ENCODE peak calls at places on chromosome 5, in ten cellular contexts. T is transverse colon, R is adrenal gland, P is suprapubic skin, H is ovary, I is heart left ventricle, A is body of pancreas, V is Peyer's patch, Z is gastrocnemius medialis, X is IMR-90. S is an unnamed sample.

GRCh38 chr5:53253421-53253871 is 143.9 kb upstream of the MOCS2 start:
- DNase-seq in H (no peak), Z (no peak), R (no peak), A (no peak), X (peak; percentile 93), V (no peak), P (no peak), T (no peak), I (no peak), S (no peak)

GRCh38 chr5:137370096-137370495 is 129.0 kb downstream of the SPOCK1 start:
- DNase-seq in T (no peak), H (no peak), P (no peak), X (no peak), Z (no peak), A (no peak), V (no peak), R (no peak), I (no peak), S (no peak)

GRCh38 chr5:8508196-8508595 is 639.2 kb downstream of the MTRR start:
- DNase-seq in V (no peak), P (no peak), X (peak; percentile 35), I (no peak), T (no peak), Z (no peak), H (no peak), R (no peak), A (no peak), S (no peak)

GRCh38 chr5:147441191-147441695 is 68.6 kb downstream of the DPYSL3 start:
- DNase-seq in X (no peak), A (no peak), R (no peak), T (no peak), P (no peak), H (no peak), I (no peak), Z (no peak), V (no peak), S (no peak)

GRCh38 chr5:87645241-87645640 is 232.5 kb upstream of the CCNH start:
- DNase-seq in X (no peak), A (no peak), H (no peak), P (no peak), Z (no peak), I (no peak), T (no peak), V (no peak), R (no peak), S (no peak)

GRCh38 chr5:115439042-115439441 is 105.5 kb downstream of the FEM1C start:
- DNase-seq in I (no peak), Z (no peak), V (no peak), P (no peak), T (no peak), H (no peak), R (no peak), A (no peak), X (no peak), S (no peak)

GRCh38 chr5:84036842-84037241 is 316.2 kb upstream of the HAPLN1 start:
- DNase-seq in A (no peak), R (no peak), V (no peak), T (no peak), X (no peak), H (no peak), P (no peak), I (no peak), Z (no peak), S (no peak)

GRCh38 chr5:103216697-103217096 is 41.9 kb upstream of the MACIR start:
- DNase-seq in X (no peak), A (no peak), V (no peak), Z (no peak), I (no peak), R (no peak), T (no peak), H (no peak), P (no peak), S (no peak)

GRCh38 chr5:73901455-73901854 is 275.5 kb downstream of the ARHGEF28 start:
- DNase-seq in X (no peak), R (no peak), V (no peak), T (peak; percentile 25), A (peak; percentile 23), P (no peak), H (no peak), Z (no peak), I (no peak), S (peak; percentile 68)

GRCh38 chr5:37553720-37554402 is 174.7 kb downstream of the WDR70 start:
- DNase-seq in V (no peak), Z (no peak), X (peak; percentile 76), R (no peak), I (no peak), H (no peak), T (no peak), P (no peak), A (no peak), S (no peak)

GRCh38 chr5:89735108-89735507 is 674.4 kb downstream of the CETN3 start:
- DNase-seq in P (no peak), H (no peak), V (no peak), R (no peak), Z (no peak), A (no peak), I (no peak), X (no peak), T (no peak), S (no peak)

GRCh38 chr5:58482536-58482935 is 8.7 kb upstream of the GAPT start:
- DNase-seq in H (no peak), Z (no peak), V (no peak), T (no peak), P (no peak), X (no peak), I (no peak), R (no peak), A (no peak), S (no peak)

GRCh38 chr5:58481828-58482227 is 9.4 kb upstream of the GAPT start:
- DNase-seq in I (no peak), V (no peak), Z (no peak), H (no peak), T (no peak), P (no peak), R (no peak), A (no peak), X (no peak), S (no peak)

GRCh38 chr5:58481066-58481676 is 10.1 kb upstream of the GAPT start:
- DNase-seq in T (no peak), P (no peak), A (no peak), R (no peak), Z (no peak), X (no peak), H (no peak), I (no peak), V (no peak), S (no peak)

DNA sequence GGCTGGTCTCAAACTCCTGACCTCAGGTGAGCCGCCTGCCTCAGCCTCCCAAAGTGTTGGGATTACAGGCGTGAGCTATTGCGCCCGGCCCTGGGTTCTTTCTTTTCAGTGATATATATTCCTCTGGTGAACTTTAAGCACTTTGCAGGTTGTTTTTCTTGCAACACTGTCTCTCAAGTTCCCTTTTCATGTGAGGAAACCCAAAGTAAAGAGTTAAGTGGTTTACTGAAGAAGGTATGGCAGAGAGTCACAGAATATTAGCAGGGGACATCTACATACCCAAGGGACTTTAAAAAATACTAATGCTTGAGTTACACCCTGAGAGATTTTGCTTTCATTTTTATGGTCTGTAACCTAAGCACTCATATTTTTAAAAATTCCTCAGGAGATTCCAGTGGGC is 6.7 kb upstream of the GAPT start:
- DNase-seq in I (no peak), X (no peak), T (no peak), A (no peak), H (no peak), R (no peak), P (no peak), V (no peak), Z (no peak), S (no peak)
- H3K27me3 ChIP-seq in I (no peaks in the 10 kb centered on the region), X (peaks cover 23% of the 10 kb centered on the region), T (no peaks in the 10 kb centered on the region), A (peaks cover 4% of the 10 kb centered on the region), H (no peaks in the 10 kb centered on the region), R (no peaks in the 10 kb centered on the region), P (peaks cover 3% of the 10 kb centered on the region), V (no peaks in the 10 kb centered on the region), Z (peaks cover 7% of the 10 kb centered on the region), S (no peaks in the 10 kb centered on the region)

GRCh38 chr5:140857987-140858240 is 2.2 kb downstream of the PCDHA10 start:
- DNase-seq in I (peak; percentile 19), V (no peak), Z (no peak), X (no peak), A (no peak), R (no peak), H (no peak), P (no peak), T (no peak), S (no peak)
- H3K4me3 ChIP-seq in I (no peak overlapping the region), V (no peak overlapping the region), Z (no peak overlapping the region), X (no peak overlapping the region), A (no peak overlapping the region), R (no peak overlapping the region), H (no peak overlapping the region), P (no peak overlapping the region), T (no peak overlapping the region), S (no peak overlapping the region)

DNA sequence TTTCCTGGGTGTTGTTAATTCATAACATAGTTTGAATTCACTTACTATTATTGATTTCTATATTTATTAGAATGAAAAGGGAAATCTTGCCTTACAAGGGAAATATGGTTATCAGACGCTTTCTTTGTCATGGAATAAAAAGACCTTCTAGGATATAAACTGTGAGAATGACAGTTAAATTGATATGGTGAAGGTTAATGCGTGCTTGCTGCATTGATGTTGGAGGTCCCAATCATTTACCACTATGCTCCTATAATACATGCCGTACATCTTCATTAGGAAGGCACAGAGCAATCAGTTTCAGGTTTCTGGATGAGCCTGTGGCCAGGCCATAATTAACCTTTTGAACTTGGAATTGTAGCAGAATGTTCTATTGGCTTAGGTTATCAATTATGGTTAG is 201.4 kb upstream of the TLX3 start:
- DNase-seq in H (no peak), A (no peak), X (no peak), R (no peak), I (no peak), Z (no peak), P (no peak), T (no peak), V (no peak), S (no peak)
- TF ChIP-seq POLR2A in H (no peak), A (no peak), X (no peak), R (no peak), I (no peak), Z (no peak), P (no peak), T (no peak), V (no peak), S (no peak)

GRCh38 chr5:50967388-50968039 is 301.1 kb downstream of the PARP8 start:
- DNase-seq in H (no peak), R (no peak), T (no peak), P (no peak), X (no peak), A (peak; percentile 30), Z (no peak), V (no peak), I (no peak), S (no peak)

GRCh38 chr5:50966986-50967385 is 300.5 kb downstream of the PARP8 start:
- DNase-seq in P (no peak), H (no peak), X (no peak), T (no peak), V (no peak), Z (no peak), I (no peak), R (no peak), A (no peak), S (no peak)

GRCh38 chr5:50965621-50966362 is 299.4 kb downstream of the PARP8 start:
- DNase-seq in T (no peak), X (no peak), I (no peak), Z (no peak), V (no peak), H (no peak), P (no peak), A (no peak), R (no peak), S (no peak)

GRCh38 chr5:50962934-50963646 is 296.7 kb downstream of the PARP8 start:
- DNase-seq in P (peak; percentile 88), V (peak; percentile 81), Z (peak; percentile 22), A (peak; percentile 57), R (peak; percentile 69), I (peak; percentile 49), T (peak; percentile 63), H (peak; percentile 51), X (peak; percentile 32), S (peak; percentile 71)

GRCh38 chr5:50963647-50964584 is 297.5 kb downstream of the PARP8 start:
- DNase-seq in Z (no peak), T (no peak), P (no peak), A (no peak), X (no peak), I (no peak), H (no peak), R (no peak), V (no peak), S (no peak)
- H3K27me3 ChIP-seq in Z (peaks cover 71% of the 10 kb centered on the region), T (peaks cover 79% of the 10 kb centered on the region), P (peaks cover 69% of the 10 kb centered on the region), A (peaks cover 24% of the 10 kb centered on the region), X (peaks cover 54% of the 10 kb centered on the region), I (peaks cover 34% of the 10 kb centered on the region), H (no peaks in the 10 kb centered on the region), R (peaks cover 55% of the 10 kb centered on the region), V (peaks cover 47% of the 10 kb centered on the region), S (no peaks in the 10 kb centered on the region)